ENCODE peak calls at places on chromosomes 1 and 21, in eight cellular contexts. J is K562, L is endothelial cell of umbilical vein, Z is GM23338, G is prostate gland, A is SK-N-SH, P is HCT116, O is HepG2. B is an unnamed sample.

GRCh38 chr1:230327892-230328284 is 98.2 kb downstream of the PGBD5 start:
- DNase-seq in Z (no peak), A (no peak), P (no peak), G (no peak), L (no peak), O (no peak), J (no peak), B (no peak)

GRCh38 chr1:202107321-202107761 is 15.4 kb upstream of the GPR37L1 start:
- DNase-seq in O (no peak), Z (no peak), A (no peak), G (peak; percentile 82), P (no peak), L (no peak), J (no peak), B (no peak)

GRCh38 chr1:36384542-36385409 is 948 bp downstream of the STK40 start:
- DNase-seq in G (peak; percentile 74), J (peak; percentile 63), P (peak; percentile 57), L (peak; percentile 41), Z (peak; percentile 67), O (peak; percentile 89), A (peak; percentile 41), B (peak; percentile 57)

GRCh38 chr1:19222979-19223824 is 13.1 kb upstream of the UBR4 start:
- DNase-seq in O (peak; percentile 70), L (no peak), P (no peak), A (no peak), G (no peak), Z (no peak), J (no peak), B (no peak)

GRCh38 chr1:164891615-164892014 is 332.6 kb downstream of the PBX1 start:
- DNase-seq in A (no peak), L (no peak), P (no peak), O (no peak), G (no peak), J (no peak), Z (peak; percentile 50), B (no peak)

GRCh38 chr1:20359451-20360330 is 69.0 kb downstream of the VWA5B1 start:
- DNase-seq in G (no peak), J (no peak), A (no peak), L (no peak), P (peak; percentile 19), Z (no peak), O (no peak), B (no peak)

GRCh38 chr1:236175642-236176336 is 33.5 kb downstream of the GPR137B start:
- DNase-seq in O (no peak), A (no peak), L (no peak), Z (no peak), J (peak; percentile 4), P (no peak), G (no peak), B (no peak)

GRCh38 chr21:30994917-30995316 is 43.4 kb downstream of the KRTAP19-8 start:
- DNase-seq in P (no peak), L (no peak), G (no peak), O (no peak), A (no peak), J (no peak), Z (no peak), B (no peak)

GRCh38 chr1:174875306-174875705 is 124.4 kb upstream of the CACYBP start:
- DNase-seq in L (no peak), P (no peak), G (peak; percentile 13), A (no peak), J (no peak), O (peak; percentile 49), Z (peak; percentile 64), B (no peak)

GRCh38 chr1:24987875-24988559 is 57.9 kb upstream of the RUNX3 start:
- DNase-seq in Z (no peak), P (no peak), G (no peak), O (no peak), L (no peak), J (no peak), A (no peak), B (no peak)

GRCh38 chr1:6423321-6423999 is 1.1 kb upstream of the ESPN start:
- DNase-seq in A (peak; percentile 81), P (peak; percentile 80), O (no peak), Z (peak; percentile 94), J (peak; percentile 76), L (peak; percentile 75), G (peak; percentile 68), B (no peak)

GRCh38 chr21:33162436-33162921 is 67.3 kb upstream of the IFNAR2 start:
- DNase-seq in Z (peak; percentile 24), J (no peak), P (no peak), A (no peak), G (no peak), L (no peak), O (no peak), B (no peak)

GRCh38 chr1:117095237-117095636 is 26.3 kb downstream of the TRIM45 start:
- DNase-seq in Z (no peak), A (no peak), L (peak; percentile 53), J (no peak), O (no peak), G (no peak), P (no peak), B (no peak)

GRCh38 chr1:76866566-76866965 is 714 bp upstream of the ST6GALNAC5 start:
- DNase-seq in J (no peak), P (no peak), G (no peak), A (no peak), O (no peak), Z (no peak), L (no peak), B (no peak)

GRCh38 chr1:76867342-76868130 is at the start of gene ST6GALNAC5:
- DNase-seq in O (no peak), J (no peak), Z (peak; percentile 82), A (peak; percentile 81), L (peak; percentile 7), P (no peak), G (no peak), B (no peak)

GRCh38 chr1:76870037-76870436 is 2.8 kb downstream of the ST6GALNAC5 start:
- DNase-seq in A (no peak), L (no peak), P (no peak), O (no peak), Z (no peak), G (no peak), J (peak; percentile 30), B (no peak)

GRCh38 chr1:76868154-76868882 is 1.0 kb downstream of the ST6GALNAC5 start:
- DNase-seq in Z (peak; percentile 83), A (peak; percentile 88), J (no peak), L (peak; percentile 37), P (no peak), O (no peak), G (no peak), B (no peak)

DNA sequence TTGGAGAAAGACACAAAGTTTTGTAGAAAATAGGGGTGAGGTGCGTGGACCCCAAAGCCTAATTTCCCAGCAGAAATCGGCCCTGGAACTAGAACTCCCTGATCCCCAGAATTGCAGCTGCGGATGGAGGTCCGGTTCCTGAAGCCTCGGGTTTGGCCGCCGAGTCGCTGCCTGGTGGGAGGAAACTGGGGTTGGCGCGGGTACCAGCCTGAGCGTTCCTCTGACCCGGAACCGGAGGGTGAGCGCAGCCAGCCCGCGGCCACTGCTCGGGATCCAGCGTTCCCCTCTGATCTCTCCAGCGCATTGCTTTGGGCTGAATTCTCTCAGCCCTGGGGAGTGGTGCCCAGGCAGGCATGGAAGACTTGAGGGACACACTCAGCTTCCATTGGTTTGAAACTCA is 1.6 kb downstream of the ST6GALNAC5 start:
- DNase-seq in G (no peak), P (no peak), O (no peak), A (peak; percentile 73), Z (peak; percentile 74), L (no peak), J (no peak), B (no peak)
- H3K4me3 ChIP-seq in G (no peak overlapping the region), P (no peak overlapping the region), O (no peak overlapping the region), A (peak overlapping the region; percentile 89), Z (peak overlapping the region; percentile 96), L (no peak overlapping the region), J (no peak overlapping the region), B (no peak overlapping the region)

GRCh38 chr1:100352267-100353072 is at the start of gene CDC14A:
- DNase-seq in L (peak; percentile 97), A (peak; percentile 95), P (peak; percentile 95), G (peak; percentile 93), Z (peak; percentile 99), J (peak; percentile 92), O (peak; percentile 84), B (peak; percentile 74)
- TF ChIP-seq POLR2AphosphoS5 in L (no peak), A (peak; percentile 88), P (peak; percentile 90), G (peak; percentile 69), Z (peak; percentile 90), J (peak; percentile 52), O (peak; percentile 59), B (peak; percentile 68)

DNA sequence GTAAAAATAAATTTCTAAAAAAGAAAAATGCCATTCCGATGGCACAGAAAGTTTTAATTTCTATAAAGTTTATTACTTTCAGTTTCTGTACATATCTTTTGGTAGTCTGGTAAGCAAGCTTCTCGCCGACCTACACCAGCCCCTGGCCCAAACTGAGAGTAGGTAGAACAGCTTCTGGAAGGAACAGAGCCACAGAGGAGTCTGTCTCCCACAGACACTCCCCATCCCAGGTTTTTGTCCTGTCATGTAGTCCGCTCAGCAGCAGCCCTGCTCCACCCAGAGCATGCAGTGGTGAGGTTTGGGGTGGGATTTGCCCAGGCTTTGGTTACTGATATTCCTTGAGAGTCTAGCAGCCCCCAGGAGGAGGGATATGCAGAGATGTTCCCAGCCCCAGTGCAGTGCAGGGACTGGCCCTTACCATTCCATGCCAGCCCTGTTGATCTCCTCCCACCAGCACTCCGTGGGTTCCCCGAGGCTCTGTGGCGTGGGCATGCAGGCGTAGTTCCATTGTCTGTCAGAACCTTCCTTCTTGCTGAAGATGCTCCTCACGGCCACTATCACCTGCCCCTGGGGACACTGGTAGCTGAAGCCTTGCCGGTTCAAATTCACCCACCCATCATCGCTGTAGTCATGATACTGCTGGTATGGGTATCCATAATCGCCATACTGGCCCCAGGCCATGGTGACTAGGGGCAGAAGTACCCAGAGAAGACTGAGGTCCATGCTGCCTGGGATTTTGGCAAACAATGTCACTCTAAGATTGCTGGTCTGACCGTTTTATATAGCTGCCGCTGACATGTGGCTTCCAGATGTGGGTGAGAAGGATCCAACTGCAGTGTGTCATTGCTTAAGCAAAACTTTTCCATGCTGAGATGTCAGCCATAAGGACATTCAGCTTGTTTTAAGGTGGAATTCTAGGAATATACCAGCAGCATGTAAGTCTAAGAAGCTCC is at the start of gene DPT:
- DNase-seq in L (no peak), A (peak; percentile 44), J (no peak), G (no peak), P (no peak), O (no peak), Z (no peak), B (no peak)
- H3K4me3 ChIP-seq in L (no peak within 1 kb of the TSS), A (peak within 1 kb of the TSS; percentile 18), J (no peak within 1 kb of the TSS), G (no peak within 1 kb of the TSS), P (no peak within 1 kb of the TSS), O (no peak within 1 kb of the TSS), Z (no peak within 1 kb of the TSS), B (no peak within 1 kb of the TSS)

DNA sequence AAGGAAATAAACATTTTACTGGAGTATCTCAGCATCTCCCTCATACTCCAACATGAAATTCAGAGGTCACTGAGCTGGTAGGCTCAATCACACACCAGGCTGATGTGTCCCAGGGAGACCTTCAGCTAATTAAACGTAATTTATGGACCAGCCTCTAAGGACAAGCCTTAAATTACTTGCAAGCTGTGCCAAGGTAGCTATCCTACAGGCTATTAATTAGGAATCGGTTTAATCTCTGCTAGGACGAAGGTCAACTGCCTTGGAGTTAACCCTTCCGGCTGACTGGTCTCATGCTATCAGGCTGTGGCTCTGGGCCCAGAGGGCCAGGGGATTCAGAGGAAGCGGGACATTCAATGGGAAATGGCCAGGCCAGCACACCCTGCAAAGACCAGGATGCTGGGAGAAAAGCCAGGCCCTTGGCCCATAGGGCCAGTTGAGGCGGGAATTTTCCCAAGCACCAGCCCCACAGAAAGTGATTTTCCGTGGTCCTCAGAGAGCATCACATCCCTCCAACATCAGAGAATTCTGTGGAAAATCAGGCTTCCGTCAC is 19.0 kb downstream of the DHRS3 start:
- DNase-seq in J (no peak), A (no peak), Z (no peak), P (no peak), G (no peak), L (peak; percentile 56), O (no peak), B (no peak)
- TF ChIP-seq POLR2AphosphoS5 in J (no peak), A (no peak), Z (no peak), P (no peak), G (no peak), L (no peak), O (no peak), B (no peak)